ENCODE peak calls at places on chromosomes 11 and 22, in five cellular contexts. S, M, J, K and Q are unnamed samples.
A peak's percentile ranks its signal among the peaks of the same experiment; 100 is the strongest.

GRCh38 chr22:26535499-26535898 is 23.2 kb upstream of the TFIP11 start:
- DNase-seq in S (no peak), M (no peak), J (no peak), K (no peak), Q (no peak)

GRCh38 chr11:124746621-124747243 is 5.3 kb downstream of the VSIG2 start:
- DNase-seq in S (peak; percentile 96), M (peak; percentile 70), J (peak; percentile 85), K (peak; percentile 82), Q (no peak)

GRCh38 chr11:33828604-33829429 is 54.5 kb upstream of the FBXO3 start:
- DNase-seq in S (peak; percentile 32), M (no peak), J (peak; percentile 33), K (no peak), Q (peak; percentile 12)

GRCh38 chr11:134386945-134387344 is 25.1 kb downstream of the B3GAT1 start:
- DNase-seq in S (no peak), M (no peak), J (no peak), K (no peak), Q (no peak)

GRCh38 chr11:117875397-117876048 is 935 bp downstream of the FXYD6 start:
- DNase-seq in S (no peak), M (peak; percentile 45), J (no peak), K (no peak), Q (peak; percentile 20)

GRCh38 chr22:38163844-38164577 is 17.6 kb downstream of the PLA2G6 start:
- DNase-seq in S (no peak), M (no peak), J (no peak), K (no peak), Q (no peak)

GRCh38 chr11:59176330-59176729 is 4.4 kb downstream of the DTX4 start:
- DNase-seq in S (no peak), M (no peak), J (no peak), K (no peak), Q (no peak)

GRCh38 chr11:71998649-71999310 is at the start of gene IL18BP:
- DNase-seq in S (peak; percentile 69), M (no peak), J (no peak), K (no peak), Q (no peak)

GRCh38 chr11:125345706-125346561 is 150.1 kb downstream of the FEZ1 start:
- DNase-seq in S (peak; percentile 68), M (peak; percentile 83), J (peak; percentile 60), K (peak; percentile 81), Q (peak; percentile 86)

GRCh38 chr22:23270212-23270733 is 90.0 kb downstream of the BCR start:
- DNase-seq in S (no peak), M (no peak), J (no peak), K (no peak), Q (no peak)

GRCh38 chr11:46160100-46160499 is 38.8 kb upstream of the PHF21A start:
- DNase-seq in S (no peak), M (no peak), J (no peak), K (no peak), Q (no peak)

GRCh38 chr11:10670099-10670498 is 23.5 kb downstream of the IRAG1 start:
- DNase-seq in S (no peak), M (no peak), J (no peak), K (no peak), Q (no peak)

GRCh38 chr11:14751975-14752407 is 108.4 kb downstream of the PDE3B start:
- DNase-seq in S (no peak), M (no peak), J (no peak), K (no peak), Q (no peak)

GRCh38 chr11:8011981-8012444 is 24.9 kb downstream of the EIF3F start:
- DNase-seq in S (no peak), M (no peak), J (no peak), K (no peak), Q (no peak)

GRCh38 chr11:104151404-104152204 is 12.3 kb downstream of the PDGFD start:
- DNase-seq in S (no peak), M (no peak), J (no peak), K (no peak), Q (no peak)

GRCh38 chr22:49010086-49010863 is 817.4 kb downstream of the BRD1 start:
- DNase-seq in S (no peak), M (no peak), J (no peak), K (no peak), Q (peak; percentile 2)

GRCh38 chr22:22425783-22426624 is 82.5 kb downstream of the ZNF280B start:
- DNase-seq in S (no peak), M (no peak), J (no peak), K (no peak), Q (no peak)

GRCh38 chr11:104003491-104003890 is 32.9 kb upstream of the DDI1 start:
- DNase-seq in S (no peak), M (no peak), J (no peak), K (no peak), Q (no peak)

GRCh38 chr11:45771942-45772522 is 32.9 kb upstream of the SLC35C1 start:
- DNase-seq in S (peak; percentile 87), M (peak; percentile 87), J (peak; percentile 96), K (peak; percentile 88), Q (peak; percentile 88)

GRCh38 chr22:28710112-28710888 is 30.7 kb upstream of the TTC28 start:
- DNase-seq in S (no peak), M (no peak), J (no peak), K (no peak), Q (no peak)

DNA sequence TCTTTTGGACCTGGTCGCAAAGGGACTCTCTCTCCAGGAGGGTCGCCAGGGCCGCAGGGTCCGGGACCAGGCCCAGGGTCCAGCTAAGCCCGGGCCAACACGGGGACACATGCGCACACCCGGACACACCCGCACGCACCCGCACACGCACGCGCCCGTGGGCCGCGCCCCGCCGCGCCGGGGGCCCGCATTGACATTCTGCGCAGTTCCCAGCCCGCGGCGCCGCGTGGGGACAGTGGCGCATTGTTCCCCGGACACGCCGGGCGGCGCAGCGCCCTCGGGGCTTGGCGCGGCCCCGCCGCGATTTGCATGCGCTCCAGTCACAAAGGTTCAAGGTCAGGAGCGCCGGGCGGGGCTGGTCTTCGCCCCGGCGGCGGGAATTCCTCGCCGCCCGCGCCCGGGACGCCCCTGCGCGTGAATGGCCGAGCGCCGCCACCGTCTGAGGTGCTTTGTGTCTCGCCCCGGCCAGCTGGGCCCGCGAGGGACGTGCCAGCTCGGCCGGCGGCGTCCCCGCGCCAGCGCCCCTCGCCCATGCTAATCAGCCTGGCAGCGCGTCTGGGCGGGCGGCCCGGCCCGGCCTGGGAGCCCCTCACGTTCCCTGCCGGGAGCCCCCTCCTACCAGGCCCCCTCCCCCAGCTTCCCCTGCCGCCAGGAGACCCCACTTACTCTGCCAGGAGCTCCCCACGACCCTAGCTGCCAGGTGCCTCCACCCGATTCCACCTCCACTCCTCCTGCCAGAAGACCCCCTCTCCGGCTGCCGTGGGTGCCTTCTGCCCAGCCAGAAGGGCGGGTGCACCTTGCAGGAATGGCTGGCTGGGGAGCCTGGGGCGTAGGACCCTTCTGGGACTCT is 50.5 kb upstream of the WNT7B start:
- DNase-seq in S (no peak), M (peak; percentile 74), J (no peak), K (peak; percentile 81), Q (no peak)
- TF ChIP-seq CTCF in S (no peak), M (peak; percentile 52), J (no peak), K (peak; percentile 36), Q (no peak)

DNA sequence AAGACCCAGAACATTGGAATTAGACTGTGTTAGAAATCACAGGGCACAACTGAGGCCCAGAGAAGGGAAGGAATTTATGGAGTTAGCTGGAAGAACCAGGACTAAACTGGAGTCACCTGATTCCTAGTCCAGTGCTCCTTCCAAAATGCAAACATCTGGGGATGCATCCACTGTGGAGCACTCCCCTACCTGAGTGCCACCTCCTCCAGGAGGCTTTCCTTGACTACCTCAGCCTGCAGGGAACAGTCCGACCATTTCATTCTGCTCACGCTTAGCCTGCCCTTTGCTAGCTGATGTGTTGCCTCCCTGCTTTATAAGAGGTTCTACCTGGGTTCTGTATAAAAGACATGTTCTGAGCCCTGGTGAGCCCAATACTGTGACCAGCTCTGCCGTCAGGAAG is 24.0 kb downstream of the CHRDL2 start:
- DNase-seq in S (no peak), M (no peak), J (no peak), K (no peak), Q (no peak)
- TF ChIP-seq CTCF in S (no peak), M (no peak), J (no peak), K (no peak), Q (no peak)

GRCh38 chr11:95231126-95231880 is at the start of gene SESN3:
- DNase-seq in S (peak; percentile 96), M (peak; percentile 98), J (peak; percentile 71), K (peak; percentile 98), Q (peak; percentile 99)
- TF ChIP-seq CTCF in S (no peak), M (no peak), J (no peak), K (no peak), Q (no peak)

DNA sequence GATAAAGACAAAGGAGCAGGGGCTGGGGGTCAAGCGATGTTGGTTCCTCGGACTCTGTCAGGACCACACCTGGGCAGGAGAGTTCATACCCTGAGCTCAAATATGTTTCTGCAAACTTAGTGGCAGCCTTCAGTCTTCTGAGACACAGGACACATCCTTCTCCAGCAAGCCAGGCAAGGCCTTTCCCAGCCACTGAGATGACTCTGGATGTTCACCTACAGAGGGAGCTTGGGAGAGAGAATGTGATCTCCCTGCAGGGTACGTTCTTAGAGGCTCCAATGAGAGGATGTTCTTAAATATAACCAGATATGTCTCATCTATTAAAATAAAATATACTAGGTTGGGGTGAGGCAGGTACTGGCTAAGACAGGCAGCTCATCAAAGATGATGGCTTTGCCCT is 461.5 kb downstream of the OPCML start:
- DNase-seq in S (no peak), M (no peak), J (no peak), K (no peak), Q (no peak)
- TF ChIP-seq CTCF in S (no peak), M (no peak), J (no peak), K (no peak), Q (no peak)

DNA sequence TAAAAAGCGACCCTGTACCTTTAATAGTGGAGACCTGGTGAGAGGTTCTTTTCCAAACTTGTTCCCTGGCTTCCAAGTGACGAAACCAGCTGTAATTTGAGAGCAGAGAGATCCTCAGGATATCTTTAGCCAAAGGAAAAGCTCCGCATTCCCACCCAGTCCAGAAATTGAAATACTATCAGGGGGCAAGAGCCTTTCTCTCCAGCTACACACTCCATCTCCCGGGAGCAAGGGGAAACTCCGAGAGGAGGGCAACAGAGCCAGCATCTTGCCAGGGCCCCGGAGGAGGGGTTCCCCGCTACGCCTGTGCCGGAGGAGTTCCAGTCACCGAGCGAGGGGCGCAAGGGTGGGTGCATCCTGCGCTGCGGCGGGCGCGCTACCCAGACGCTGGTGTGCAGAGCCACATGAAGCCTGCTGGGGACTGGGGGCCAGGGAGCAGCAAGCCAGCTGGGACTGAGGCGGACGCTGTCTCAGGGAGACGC is at the start of gene FIBIN:
- DNase-seq in S (no peak), M (peak; percentile 22), J (no peak), K (peak; percentile 24), Q (no peak)
- TF ChIP-seq CTCF in S (no peak), M (no peak), J (no peak), K (no peak), Q (no peak)